ENCODE peak calls at places on chromosome 21, in six cellular contexts. One of them, this sample, is unnamed.

GRCh38 chr21:31558839-31559367 is 100.6 kb upstream of the SOD1 start:
- DNase-seq in coronary artery: peak; percentile 88
- DNase-seq in mammary epithelial cell: peak; percentile 97
- DNase-seq in endothelial cell of umbilical vein: peak; percentile 79
- DNase-seq in fibroblast of mammary gland: peak; percentile 90
- DNase-seq in ovary: peak; percentile 92
- DNase-seq in this sample: peak; percentile 93

GRCh38 chr21:38361324-38361723 is 104.5 kb downstream of the KCNJ15 start:
- DNase-seq in coronary artery: no peak
- DNase-seq in ovary: no peak
- DNase-seq in mammary epithelial cell: no peak
- DNase-seq in endothelial cell of umbilical vein: no peak
- DNase-seq in fibroblast of mammary gland: no peak
- DNase-seq in this sample: no peak

GRCh38 chr21:44065428-44065827 is 41.8 kb upstream of the PWP2 start:
- DNase-seq in mammary epithelial cell: no peak
- DNase-seq in fibroblast of mammary gland: peak; percentile 65
- DNase-seq in ovary: no peak
- DNase-seq in coronary artery: peak; percentile 47
- DNase-seq in endothelial cell of umbilical vein: no peak
- DNase-seq in this sample: peak; percentile 24

GRCh38 chr21:44815852-44816628 is 1.8 kb downstream of the SUMO3 start:
- DNase-seq in endothelial cell of umbilical vein: no peak
- DNase-seq in mammary epithelial cell: no peak
- DNase-seq in fibroblast of mammary gland: no peak
- DNase-seq in coronary artery: no peak
- DNase-seq in ovary: peak; percentile 53
- DNase-seq in this sample: no peak

GRCh38 chr21:36068748-36069398 is 951 bp upstream of the CBR1 start:
- DNase-seq in fibroblast of mammary gland: no peak
- DNase-seq in coronary artery: peak; percentile 16
- DNase-seq in mammary epithelial cell: no peak
- DNase-seq in ovary: no peak
- DNase-seq in endothelial cell of umbilical vein: no peak
- DNase-seq in this sample: no peak

GRCh38 chr21:44024895-44025353 is 12.8 kb downstream of the TRAPPC10 start:
- DNase-seq in ovary: peak; percentile 70
- DNase-seq in coronary artery: peak; percentile 86
- DNase-seq in mammary epithelial cell: peak; percentile 12
- DNase-seq in endothelial cell of umbilical vein: peak; percentile 53
- DNase-seq in fibroblast of mammary gland: peak; percentile 76
- DNase-seq in this sample: no peak

GRCh38 chr21:35159881-35160280 is 110.8 kb upstream of the RUNX1 start:
- DNase-seq in mammary epithelial cell: peak; percentile 74
- DNase-seq in ovary: no peak
- DNase-seq in coronary artery: no peak
- DNase-seq in fibroblast of mammary gland: peak; percentile 96
- DNase-seq in endothelial cell of umbilical vein: no peak
- DNase-seq in this sample: peak; percentile 81

GRCh38 chr21:38930838-38931237 is 125.1 kb downstream of the ETS2 start:
- DNase-seq in coronary artery: no peak
- DNase-seq in endothelial cell of umbilical vein: no peak
- DNase-seq in mammary epithelial cell: no peak
- DNase-seq in fibroblast of mammary gland: peak; percentile 77
- DNase-seq in ovary: no peak
- DNase-seq in this sample: peak; percentile 85

GRCh38 chr21:38839683-38840286 is 34.1 kb downstream of the ETS2 start:
- DNase-seq in coronary artery: no peak
- DNase-seq in endothelial cell of umbilical vein: peak; percentile 65
- DNase-seq in ovary: no peak
- DNase-seq in mammary epithelial cell: peak; percentile 97
- DNase-seq in fibroblast of mammary gland: peak; percentile 97
- DNase-seq in this sample: peak; percentile 89

GRCh38 chr21:36163780-36164426 is 7.3 kb downstream of the DOP1B start:
- DNase-seq in ovary: no peak
- DNase-seq in coronary artery: no peak
- DNase-seq in fibroblast of mammary gland: no peak
- DNase-seq in endothelial cell of umbilical vein: no peak
- DNase-seq in mammary epithelial cell: no peak
- DNase-seq in this sample: no peak

GRCh38 chr21:15414057-15414456 is 315.7 kb upstream of the USP25 start:
- DNase-seq in coronary artery: no peak
- DNase-seq in mammary epithelial cell: no peak
- DNase-seq in ovary: no peak
- DNase-seq in fibroblast of mammary gland: peak; percentile 15
- DNase-seq in endothelial cell of umbilical vein: no peak
- DNase-seq in this sample: peak; percentile 2

DNA sequence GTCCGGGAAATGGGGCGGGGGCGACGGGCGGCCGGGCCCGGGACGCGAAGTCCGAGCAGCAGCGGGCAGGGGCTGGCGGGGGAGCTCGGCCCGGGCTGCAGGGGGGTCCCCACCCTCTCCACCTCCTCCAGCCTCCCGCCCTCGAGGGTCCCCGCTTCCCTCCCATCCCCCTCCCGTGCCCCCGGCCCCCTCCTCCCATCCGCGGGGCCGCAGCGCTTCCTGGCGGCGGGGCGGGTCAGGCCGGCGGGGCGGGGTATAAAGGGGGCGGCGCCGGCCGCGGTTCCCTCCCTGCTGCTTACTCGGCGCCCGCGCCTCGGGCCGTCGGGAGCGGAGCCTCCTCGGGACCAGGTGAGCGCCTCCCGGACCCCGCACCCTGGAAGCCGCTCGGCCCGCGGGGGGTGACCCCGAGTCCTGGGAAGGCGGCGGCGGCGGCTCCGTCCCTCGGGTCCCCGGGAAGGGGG is at the start of gene COL6A2:
- DNase-seq in endothelial cell of umbilical vein: no peak
- DNase-seq in coronary artery: peak; percentile 80
- DNase-seq in fibroblast of mammary gland: peak; percentile 72
- DNase-seq in mammary epithelial cell: no peak
- DNase-seq in ovary: peak; percentile 89
- DNase-seq in this sample: peak; percentile 16
- TF ChIP-seq CTCF in endothelial cell of umbilical vein: no peak
- TF ChIP-seq CTCF in coronary artery: peak; percentile 32
- TF ChIP-seq CTCF in fibroblast of mammary gland: no peak
- TF ChIP-seq CTCF in mammary epithelial cell: no peak
- TF ChIP-seq CTCF in ovary: peak; percentile 53
- TF ChIP-seq CTCF in this sample: no peak

DNA sequence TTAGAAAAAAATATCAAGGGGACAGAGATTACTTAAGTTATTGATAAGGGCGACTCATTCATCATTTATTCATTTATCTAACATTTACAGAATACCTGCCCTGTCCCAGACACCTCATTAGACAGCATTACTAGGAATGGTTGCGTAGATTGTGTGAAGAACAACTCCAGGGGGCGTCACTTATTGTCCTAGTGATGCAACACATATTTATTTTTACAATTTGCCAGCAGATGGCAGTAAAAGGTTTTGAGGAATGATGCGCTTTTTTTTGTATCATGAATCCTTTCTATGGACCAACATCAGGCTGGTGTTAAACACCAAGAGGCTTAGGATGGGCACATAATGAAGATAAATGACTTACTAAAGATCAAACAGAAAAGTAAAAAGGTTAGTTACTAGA is 5.5 kb downstream of the NCAM2 start:
- DNase-seq in endothelial cell of umbilical vein: peak; percentile 6
- DNase-seq in fibroblast of mammary gland: peak; percentile 50
- DNase-seq in mammary epithelial cell: no peak
- DNase-seq in ovary: no peak
- DNase-seq in coronary artery: no peak
- DNase-seq in this sample: peak; percentile 55
- TF ChIP-seq CTCF in endothelial cell of umbilical vein: peak; percentile 27
- TF ChIP-seq CTCF in fibroblast of mammary gland: peak; percentile 53
- TF ChIP-seq CTCF in mammary epithelial cell: no peak
- TF ChIP-seq CTCF in ovary: no peak
- TF ChIP-seq CTCF in coronary artery: no peak
- TF ChIP-seq CTCF in this sample: peak; percentile 31

DNA sequence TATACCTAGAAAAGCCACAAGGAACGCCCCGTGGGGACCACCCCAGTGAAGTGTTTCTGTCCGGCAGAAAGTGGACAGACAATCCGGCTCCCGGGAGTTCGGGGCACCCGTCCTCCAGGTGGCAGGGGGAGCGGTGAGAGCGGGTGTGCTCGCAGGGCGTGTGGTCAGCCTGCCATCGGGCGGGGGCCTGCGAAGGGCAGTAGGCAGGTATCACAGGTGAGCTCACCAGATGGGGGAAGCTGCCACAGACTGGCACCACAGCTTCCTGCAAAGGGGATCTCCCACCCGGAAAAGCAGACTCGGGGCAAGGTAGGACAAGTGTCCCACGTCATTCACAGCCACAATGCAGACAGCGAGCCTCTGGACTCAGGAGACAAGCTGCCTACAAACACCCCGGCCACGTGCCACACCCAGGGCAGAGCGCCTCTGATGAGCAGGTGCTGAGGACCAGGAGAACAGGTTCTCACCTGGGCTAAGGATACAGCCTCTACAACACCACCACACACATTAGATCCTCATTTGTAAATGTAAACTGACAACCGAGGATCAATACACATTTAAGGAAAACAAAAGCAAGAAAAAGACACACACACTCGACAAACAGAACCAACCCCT is 36.4 kb downstream of the VPS26C start:
- DNase-seq in ovary: no peak
- DNase-seq in coronary artery: no peak
- DNase-seq in endothelial cell of umbilical vein: no peak
- DNase-seq in mammary epithelial cell: no peak
- DNase-seq in fibroblast of mammary gland: no peak
- DNase-seq in this sample: no peak
- TF ChIP-seq CTCF in ovary: no peak
- TF ChIP-seq CTCF in coronary artery: no peak
- TF ChIP-seq CTCF in endothelial cell of umbilical vein: no peak
- TF ChIP-seq CTCF in mammary epithelial cell: no peak
- TF ChIP-seq CTCF in fibroblast of mammary gland: no peak
- TF ChIP-seq CTCF in this sample: no peak

GRCh38 chr21:34133802-34134201 is 60.4 kb downstream of the MRPS6 start:
- DNase-seq in ovary: no peak
- DNase-seq in fibroblast of mammary gland: no peak
- DNase-seq in mammary epithelial cell: no peak
- DNase-seq in coronary artery: no peak
- DNase-seq in endothelial cell of umbilical vein: no peak
- DNase-seq in this sample: no peak
- TF ChIP-seq CTCF in ovary: no peak
- TF ChIP-seq CTCF in fibroblast of mammary gland: peak; percentile 28
- TF ChIP-seq CTCF in mammary epithelial cell: peak; percentile 28
- TF ChIP-seq CTCF in coronary artery: no peak
- TF ChIP-seq CTCF in endothelial cell of umbilical vein: peak; percentile 12
- TF ChIP-seq CTCF in this sample: peak; percentile 21

DNA sequence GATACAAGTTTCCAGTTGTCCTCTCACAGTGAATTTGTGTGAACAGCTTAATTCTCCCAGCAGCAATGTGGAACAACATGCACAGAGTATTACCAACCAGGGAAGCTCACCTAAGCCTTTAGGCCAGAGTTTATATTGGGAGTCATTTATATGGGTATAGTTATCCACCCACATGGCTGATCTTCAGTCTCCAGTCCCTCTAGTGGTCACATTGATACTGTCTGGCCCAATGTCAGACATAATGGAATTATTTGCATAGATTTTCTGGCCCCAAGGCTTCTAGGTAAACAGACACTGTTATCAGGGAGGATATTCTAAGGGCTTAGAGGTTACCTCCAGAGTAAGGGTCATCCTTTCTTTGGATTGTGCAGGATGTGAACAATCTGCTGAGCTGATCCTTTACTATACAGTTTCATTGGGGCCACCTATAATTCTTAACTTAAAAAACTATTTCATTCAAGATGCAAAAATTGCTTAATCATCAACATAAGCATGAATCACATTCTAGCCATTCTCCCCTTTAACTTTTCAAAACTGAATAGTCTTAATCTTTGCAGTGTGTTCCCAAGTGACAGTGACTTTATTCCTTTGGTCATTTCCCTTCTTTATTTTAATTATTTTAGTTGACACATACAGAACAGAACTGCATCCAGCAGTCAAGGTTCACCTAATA is 210.9 kb downstream of the LTN1 start:
- DNase-seq in endothelial cell of umbilical vein: peak; percentile 29
- DNase-seq in fibroblast of mammary gland: peak; percentile 65
- DNase-seq in ovary: no peak
- DNase-seq in coronary artery: no peak
- DNase-seq in mammary epithelial cell: peak; percentile 18
- DNase-seq in this sample: peak; percentile 43
- TF ChIP-seq CTCF in endothelial cell of umbilical vein: peak; percentile 54
- TF ChIP-seq CTCF in fibroblast of mammary gland: peak; percentile 79
- TF ChIP-seq CTCF in ovary: no peak
- TF ChIP-seq CTCF in coronary artery: no peak
- TF ChIP-seq CTCF in mammary epithelial cell: peak; percentile 79
- TF ChIP-seq CTCF in this sample: peak; percentile 18

GRCh38 chr21:22115746-22116145 is 1117.5 kb downstream of the NCAM2 start:
- DNase-seq in coronary artery: no peak
- DNase-seq in ovary: no peak
- DNase-seq in endothelial cell of umbilical vein: no peak
- DNase-seq in fibroblast of mammary gland: no peak
- DNase-seq in mammary epithelial cell: no peak
- DNase-seq in this sample: no peak

GRCh38 chr21:22125581-22125980 is 1127.4 kb downstream of the NCAM2 start:
- DNase-seq in ovary: no peak
- DNase-seq in mammary epithelial cell: no peak
- DNase-seq in fibroblast of mammary gland: no peak
- DNase-seq in coronary artery: no peak
- DNase-seq in endothelial cell of umbilical vein: no peak
- DNase-seq in this sample: no peak

DNA sequence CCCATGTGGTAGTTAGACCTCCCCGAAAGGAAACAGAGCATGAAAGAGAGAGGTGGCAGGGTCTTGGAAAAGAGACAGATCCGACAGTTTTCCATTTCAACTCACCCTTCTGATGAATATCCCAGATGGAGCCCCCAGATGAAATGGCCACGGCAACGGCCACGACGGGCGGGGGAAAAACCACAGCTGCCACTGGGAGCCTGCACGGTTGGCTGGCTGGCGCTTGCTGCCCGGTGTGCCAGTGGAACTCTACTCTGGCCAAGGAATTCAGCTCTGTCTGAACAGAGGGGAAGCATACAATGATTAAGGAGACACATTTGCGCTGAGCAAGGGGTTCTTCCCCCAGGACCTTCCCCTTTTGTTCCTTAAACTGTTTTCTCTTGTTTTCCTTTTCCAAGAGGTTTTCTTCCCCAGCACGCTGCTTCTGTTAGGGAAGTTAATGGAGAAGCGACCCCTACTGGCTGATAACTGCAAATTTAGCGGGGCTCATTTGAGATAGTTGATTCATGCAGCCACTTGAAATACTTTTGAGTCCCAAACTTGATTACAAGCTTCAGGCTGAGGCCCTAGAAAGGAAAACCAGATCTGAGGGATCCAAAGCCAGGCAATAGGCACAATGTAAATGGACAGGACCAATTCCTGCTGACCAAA is 1122.5 kb downstream of the NCAM2 start:
- DNase-seq in ovary: no peak
- DNase-seq in coronary artery: no peak
- DNase-seq in fibroblast of mammary gland: peak; percentile 1
- DNase-seq in endothelial cell of umbilical vein: no peak
- DNase-seq in mammary epithelial cell: no peak
- DNase-seq in this sample: peak; percentile 7
- TF ChIP-seq CTCF in ovary: no peak
- TF ChIP-seq CTCF in coronary artery: no peak
- TF ChIP-seq CTCF in fibroblast of mammary gland: peak; percentile 6
- TF ChIP-seq CTCF in endothelial cell of umbilical vein: no peak
- TF ChIP-seq CTCF in mammary epithelial cell: no peak
- TF ChIP-seq CTCF in this sample: no peak

GRCh38 chr21:42756580-42757250 is 103.3 kb downstream of the PDE9A start:
- DNase-seq in fibroblast of mammary gland: no peak
- DNase-seq in coronary artery: no peak
- DNase-seq in endothelial cell of umbilical vein: no peak
- DNase-seq in ovary: no peak
- DNase-seq in mammary epithelial cell: no peak
- DNase-seq in this sample: no peak
- TF ChIP-seq CTCF in fibroblast of mammary gland: no peak
- TF ChIP-seq CTCF in coronary artery: no peak
- TF ChIP-seq CTCF in endothelial cell of umbilical vein: no peak
- TF ChIP-seq CTCF in ovary: no peak
- TF ChIP-seq CTCF in mammary epithelial cell: no peak
- TF ChIP-seq CTCF in this sample: no peak

GRCh38 chr21:46155514-46156377 is at the start of gene FTCD:
- DNase-seq in coronary artery: peak; percentile 59
- DNase-seq in endothelial cell of umbilical vein: no peak
- DNase-seq in fibroblast of mammary gland: no peak
- DNase-seq in mammary epithelial cell: no peak
- DNase-seq in ovary: peak; percentile 38
- DNase-seq in this sample: no peak
- TF ChIP-seq CTCF in coronary artery: no peak
- TF ChIP-seq CTCF in endothelial cell of umbilical vein: no peak
- TF ChIP-seq CTCF in fibroblast of mammary gland: no peak
- TF ChIP-seq CTCF in mammary epithelial cell: no peak
- TF ChIP-seq CTCF in ovary: no peak
- TF ChIP-seq CTCF in this sample: no peak

This sample was measured in MCF 10A.